ENCODE peak calls at places on chromosomes 16 and 17, in nine cellular contexts. A is amygdala; Q is activated CD4-positive, alpha-beta T cell treated with anti-CD3 and anti-CD28 coated beads, Interleukin-2, amount 10 ng/mL, durations not matched to agents 7 days and 5 days; D is nephron progenitor cell; U is RPMI7951; R is amniotic stem cell; V is fibroblast of the aortic adventitia; J is left lung; H is AG04450. G is an unnamed sample.

GRCh38 chr17:74083321-74083720 is 120.2 kb upstream of the RPL38 start:
- DNase-seq in A (no peak), Q (no peak), R (no peak), U (no peak), V (no peak), D (no peak), J (no peak), H (no peak), G (no peak)

GRCh38 chr17:81712468-81713003 is 452 bp downstream of the SLC25A10 start:
- DNase-seq in Q (no peak), D (peak; percentile 55), V (no peak), U (peak; percentile 31), J (no peak), A (no peak), H (no peak), R (no peak), G (no peak)

GRCh38 chr17:29933379-29933778 is 3.4 kb upstream of the SSH2 start:
- DNase-seq in A (no peak), Q (no peak), J (no peak), H (no peak), R (no peak), V (peak; percentile 63), D (no peak), U (peak; percentile 22), G (peak; percentile 43)

GRCh38 chr17:78358538-78359215 is 1.2 kb downstream of the SOCS3 start:
- DNase-seq in J (no peak), A (no peak), D (peak; percentile 52), Q (no peak), U (no peak), R (no peak), H (no peak), V (peak; percentile 62), G (no peak)

GRCh38 chr16:79211581-79211980 is 389.0 kb downstream of the MAF start:
- DNase-seq in R (no peak), D (no peak), A (peak; percentile 24), V (no peak), Q (no peak), J (no peak), U (no peak), H (no peak), G (no peak)

GRCh38 chr17:70863436-70864248 is 694.3 kb downstream of the KCNJ2 start:
- DNase-seq in Q (no peak), U (no peak), J (no peak), V (peak; percentile 39), D (no peak), H (no peak), A (no peak), R (no peak), G (peak; percentile 35)

GRCh38 chr17:21549107-21549687 is 143.1 kb upstream of the KCNJ18 start:
- DNase-seq in J (no peak), V (peak; percentile 66), U (peak; percentile 59), H (no peak), D (no peak), R (no peak), A (no peak), Q (no peak), G (peak; percentile 83)

GRCh38 chr16:70754874-70755600 is 45.9 kb downstream of the VAC14 start:
- DNase-seq in D (no peak), V (no peak), U (no peak), H (no peak), Q (no peak), A (peak; percentile 43), R (no peak), J (no peak), G (no peak)

GRCh38 chr17:10727192-10727591 is 2.6 kb downstream of the TMEM220 start:
- DNase-seq in R (no peak), D (no peak), U (no peak), A (no peak), Q (no peak), V (no peak), J (no peak), H (no peak), G (no peak)

GRCh38 chr17:30524847-30525246 is 47.6 kb downstream of the GOSR1 start:
- DNase-seq in D (no peak), A (no peak), U (no peak), Q (no peak), R (no peak), V (peak; percentile 51), J (no peak), H (peak; percentile 10), G (no peak)

GRCh38 chr17:56809820-56810179 is 23.9 kb downstream of the C17orf67 start:
- DNase-seq in H (no peak), U (no peak), D (no peak), Q (no peak), V (no peak), A (no peak), J (no peak), R (no peak), G (no peak)

GRCh38 chr17:82127704-82128103 is 29.7 kb upstream of the FASN start:
- DNase-seq in R (no peak), Q (peak; percentile 26), D (no peak), H (no peak), U (no peak), V (no peak), J (no peak), A (no peak), G (no peak)

GRCh38 chr16:53982631-53983042 is 278.7 kb downstream of the FTO start:
- DNase-seq in J (no peak), U (no peak), R (no peak), Q (no peak), V (no peak), A (no peak), H (no peak), D (no peak), G (no peak)

GRCh38 chr17:82520041-82520910 is 744 bp downstream of the FOXK2 start:
- DNase-seq in U (no peak), D (peak; percentile 50), V (peak; percentile 38), J (no peak), H (no peak), A (no peak), Q (peak; percentile 33), R (no peak), G (no peak)

G was measured in fibroblast of mammary gland.